ENCODE peak calls at places on chromosome 17, in six cellular contexts. S is HepG2, K is K562, R is GM12878, J is HCT116, Q is upper lobe of left lung. G is an unnamed sample.

GRCh38 chr17:56815711-56816110 is 18.0 kb downstream of the C17orf67 start:
- ATAC-seq in S (no peak), K (no peak), R (no peak), J (no peak), Q (no peak), G (no peak)

GRCh38 chr17:17171991-17172939 is 33.9 kb downstream of the PLD6 start:
- ATAC-seq in S (no peak), K (peak), R (no peak), J (no peak), Q (peak), G (peak)

GRCh38 chr17:57739402-57740224 is 5.5 kb downstream of the CCDC182 start:
- ATAC-seq in S (peak), K (peak), R (peak), J (peak), Q (no peak), G (no peak)

GRCh38 chr17:69552986-69553667 is 138.6 kb downstream of the MAP2K6 start:
- ATAC-seq in S (no peak), K (no peak), R (peak), J (no peak), Q (no peak), G (no peak)

GRCh38 chr17:35731932-35732805 is 730 bp downstream of the RASL10B start:
- ATAC-seq in S (peak), K (no peak), R (no peak), J (no peak), Q (no peak), G (peak)

GRCh38 chr17:48646183-48647102 is 20.3 kb upstream of the HOXB9 start:
- ATAC-seq in S (peak), K (peak), R (peak), J (peak), Q (no peak), G (no peak)

GRCh38 chr17:50905460-50905803 is 39.3 kb upstream of the TOB1 start:
- ATAC-seq in S (peak), K (peak), R (no peak), J (peak), Q (no peak), G (no peak)

GRCh38 chr17:68821860-68822693 is 133.1 kb downstream of the ABCA8 start:
- ATAC-seq in S (peak), K (no peak), R (no peak), J (peak), Q (no peak), G (no peak)

GRCh38 chr17:43027091-43028032 is 2.3 kb downstream of the RND2 start:
- ATAC-seq in S (no peak), K (no peak), R (no peak), J (no peak), Q (no peak), G (no peak)

GRCh38 chr17:56937688-56938087 is 23.2 kb downstream of the COIL start:
- ATAC-seq in S (no peak), K (peak), R (no peak), J (no peak), Q (no peak), G (no peak)

GRCh38 chr17:49132699-49133364 is at the start of gene B4GALNT2:
- ATAC-seq in S (peak), K (no peak), R (no peak), J (no peak), Q (peak), G (no peak)

GRCh38 chr17:2081564-2081963 is 26.7 kb downstream of the HIC1 start:
- ATAC-seq in S (no peak), K (no peak), R (no peak), J (no peak), Q (no peak), G (no peak)

GRCh38 chr17:39822051-39822450 is 42.1 kb downstream of the IKZF3 start:
- ATAC-seq in S (no peak), K (no peak), R (peak), J (no peak), Q (no peak), G (no peak)

GRCh38 chr17:28443901-28444638 is 29.4 kb upstream of the SLC13A2 start:
- ATAC-seq in S (no peak), K (no peak), R (no peak), J (no peak), Q (no peak), G (no peak)

GRCh38 chr17:67845374-67845773 is 20.1 kb downstream of the BPTF start:
- ATAC-seq in S (no peak), K (no peak), R (no peak), J (no peak), Q (no peak), G (no peak)

GRCh38 chr17:17342242-17342945 is 39.2 kb downstream of the NT5M start:
- ATAC-seq in S (no peak), K (no peak), R (no peak), J (no peak), Q (no peak), G (no peak)

GRCh38 chr17:74443516-74444296 is 11.8 kb downstream of the GPRC5C start:
- ATAC-seq in S (no peak), K (no peak), R (no peak), J (no peak), Q (no peak), G (peak)

GRCh38 chr17:81071761-81072741 is 37.1 kb downstream of the BAIAP2 start:
- ATAC-seq in S (no peak), K (no peak), R (no peak), J (peak), Q (peak), G (no peak)

GRCh38 chr17:69111794-69112193 is 29.9 kb downstream of the ABCA6 start:
- ATAC-seq in S (no peak), K (no peak), R (no peak), J (no peak), Q (no peak), G (no peak)

GRCh38 chr17:48831549-48831883 is 681 bp downstream of the CALCOCO2 start:
- ATAC-seq in S (peak), K (no peak), R (no peak), J (no peak), Q (no peak), G (no peak)

GRCh38 chr17:57355090-57355859 is 99.0 kb downstream of the MSI2 start:
- ATAC-seq in S (no peak), K (peak), R (peak), J (no peak), Q (no peak), G (no peak)

GRCh38 chr17:64133546-64134215 is 3.7 kb upstream of the ERN1 start:
- ATAC-seq in S (peak), K (peak), R (peak), J (peak), Q (no peak), G (no peak)

GRCh38 chr17:77645441-77646430 is 312.8 kb upstream of the TNRC6C start:
- ATAC-seq in S (no peak), K (no peak), R (no peak), J (no peak), Q (no peak), G (no peak)

GRCh38 chr17:80859004-80859941 is 132.4 kb upstream of the CHMP6 start:
- ATAC-seq in S (no peak), K (no peak), R (no peak), J (no peak), Q (no peak), G (peak)

GRCh38 chr17:68455756-68456528 is 1.4 kb downstream of the WIPI1 start:
- ATAC-seq in S (peak), K (no peak), R (no peak), J (no peak), Q (no peak), G (peak)

GRCh38 chr17:64326420-64327054 is 63.5 kb upstream of the TEX2 start:
- ATAC-seq in S (peak), K (no peak), R (peak), J (no peak), Q (peak), G (peak)

GRCh38 chr17:49676276-49676868 is 1.5 kb downstream of the SPOP start:
- ATAC-seq in S (no peak), K (peak), R (peak), J (no peak), Q (no peak), G (no peak)

GRCh38 chr17:44315760-44316731 is 7.6 kb downstream of the RUNDC3A start:
- ATAC-seq in S (peak), K (peak), R (peak), J (no peak), Q (no peak), G (no peak)
- TF ChIP-seq POLR2AphosphoS5 in S (no peak), K (no peak), R (no peak), J (no peak), Q (no peak), G (no peak)

GRCh38 chr17:75693500-75694481 is 26.7 kb downstream of the SAP30BP start:
- ATAC-seq in S (no peak), K (no peak), R (no peak), J (peak), Q (peak), G (peak)
- TF ChIP-seq POLR2A in S (no peak), K (no peak), R (no peak), J (no peak), Q (no peak), G (no peak)

GRCh38 chr17:4162366-4162765 is 19.4 kb downstream of the CYB5D2 start:
- ATAC-seq in S (no peak), K (peak), R (peak), J (no peak), Q (no peak), G (no peak)

GRCh38 chr17:4160294-4160859 is 17.4 kb downstream of the CYB5D2 start:
- ATAC-seq in S (no peak), K (no peak), R (no peak), J (no peak), Q (no peak), G (no peak)

GRCh38 chr17:4161560-4162221 is 18.7 kb downstream of the CYB5D2 start:
- ATAC-seq in S (peak), K (peak), R (no peak), J (no peak), Q (peak), G (no peak)

GRCh38 chr17:4159761-4160160 is 16.8 kb downstream of the CYB5D2 start:
- ATAC-seq in S (no peak), K (no peak), R (no peak), J (no peak), Q (no peak), G (no peak)

GRCh38 chr17:4161179-4161559 is 18.2 kb downstream of the CYB5D2 start:
- ATAC-seq in S (peak), K (peak), R (no peak), J (peak), Q (no peak), G (peak)
- TF ChIP-seq CTCF in S (no peak), K (no peak), R (no peak), J (no peak), Q (no peak), G (no peak)

GRCh38 chr17:12128946-12129345 is 108.3 kb downstream of the MAP2K4 start:
- ATAC-seq in S (no peak), K (no peak), R (no peak), J (no peak), Q (no peak), G (no peak)
- TF ChIP-seq POLR2AphosphoS5 in S (no peak), K (no peak), R (no peak), J (no peak), Q (no peak), G (no peak)

DNA sequence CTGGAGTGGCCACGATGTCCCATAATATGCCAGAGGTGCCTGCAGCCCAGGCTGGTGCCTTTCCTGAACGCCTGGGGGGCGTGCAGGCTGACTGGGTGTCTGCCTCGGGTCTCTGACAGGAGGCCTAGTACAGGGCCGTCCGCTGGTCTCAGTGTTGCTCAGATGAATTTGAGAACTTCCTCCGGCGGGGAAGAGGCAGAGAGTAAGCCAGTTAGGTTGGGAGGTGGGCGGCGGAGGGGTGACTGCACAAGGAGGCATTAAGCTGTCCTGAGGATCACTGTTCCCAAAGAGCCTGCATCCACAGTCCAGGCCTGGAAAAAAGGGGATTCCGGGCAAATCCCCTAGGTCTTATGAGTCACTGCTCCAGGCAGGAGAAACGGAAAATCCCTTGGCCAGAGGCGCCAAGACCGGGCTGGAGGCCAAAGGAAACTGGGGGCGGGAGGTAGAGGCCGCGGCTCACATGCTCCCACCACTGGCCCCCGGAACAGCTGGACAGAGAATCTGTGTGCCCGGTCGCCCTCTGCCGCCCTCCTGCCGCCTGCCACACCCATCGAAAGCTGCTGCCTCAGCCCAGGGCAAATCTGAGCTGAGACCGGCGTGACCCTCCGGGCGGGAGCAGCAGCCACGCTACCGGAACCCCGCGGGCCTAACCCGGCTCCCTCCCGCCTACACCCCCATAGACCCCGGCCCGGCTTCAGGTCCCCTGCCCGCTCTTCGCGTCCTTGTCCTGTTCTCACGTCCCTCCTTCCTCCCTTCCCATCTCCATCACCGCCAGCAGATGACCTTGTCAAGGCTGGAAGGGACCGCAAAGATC is 1.2 kb downstream of the TRIM47 start:
- ATAC-seq in S (peak), K (no peak), R (peak), J (peak), Q (peak), G (peak)
- TF ChIP-seq POLR2A in S (no peak), K (no peak), R (no peak), J (peak), Q (peak), G (peak)